ENCODE peak calls at places on chromosomes 7 and 10, in four cellular contexts. C, R, E and L are unnamed samples.

GRCh38 chr10:90344226-90344625 is 513.6 kb downstream of the HTR7 start:
- DNase-seq in C (no peak), R (no peak), E (no peak), L (no peak)

GRCh38 chr7:73631558-73631957 is 7.2 kb upstream of the MLXIPL start:
- DNase-seq in C (no peak), R (no peak), E (no peak), L (no peak)

GRCh38 chr10:96830511-96831199 is 1.4 kb upstream of the LCOR start:
- DNase-seq in C (peak; percentile 83), R (peak; percentile 57), E (peak; percentile 78), L (peak; percentile 76)

GRCh38 chr7:44048031-44048795 is 3.7 kb downstream of the DBNL start:
- DNase-seq in C (no peak), R (no peak), E (no peak), L (no peak)

GRCh38 chr10:121838931-121839330 is 88.9 kb downstream of the ATE1 start:
- DNase-seq in C (peak; percentile 94), R (no peak), E (no peak), L (no peak)

GRCh38 chr7:105887569-105888199 is 11.3 kb upstream of the ATXN7L1 start:
- DNase-seq in C (no peak), R (no peak), E (no peak), L (peak; percentile 27)

GRCh38 chr7:45978010-45978681 is 57.1 kb upstream of the IGFBP3 start:
- DNase-seq in C (peak; percentile 43), R (no peak), E (no peak), L (no peak)

GRCh38 chr7:20828947-20829346 is 42.3 kb upstream of the SP8 start:
- DNase-seq in C (no peak), R (no peak), E (no peak), L (no peak)

GRCh38 chr7:87797798-87798403 is 78.3 kb downstream of the SLC25A40 start:
- DNase-seq in C (peak; percentile 76), R (no peak), E (no peak), L (no peak)

GRCh38 chr10:84308481-84309304 is 19.7 kb upstream of the CCSER2 start:
- DNase-seq in C (peak; percentile 16), R (peak; percentile 23), E (no peak), L (no peak)

GRCh38 chr7:91264924-91265681 is 870 bp downstream of the FZD1 start:
- DNase-seq in C (peak; percentile 80), R (peak; percentile 42), E (peak; percentile 63), L (peak; percentile 35)

GRCh38 chr10:44045020-44045419 is 339.9 kb downstream of the CXCL12 start:
- DNase-seq in C (no peak), R (peak; percentile 76), E (no peak), L (no peak)

GRCh38 chr10:71865561-71866041 is 14.6 kb upstream of the PSAP start:
- DNase-seq in C (no peak), R (peak; percentile 64), E (no peak), L (no peak)

DNA sequence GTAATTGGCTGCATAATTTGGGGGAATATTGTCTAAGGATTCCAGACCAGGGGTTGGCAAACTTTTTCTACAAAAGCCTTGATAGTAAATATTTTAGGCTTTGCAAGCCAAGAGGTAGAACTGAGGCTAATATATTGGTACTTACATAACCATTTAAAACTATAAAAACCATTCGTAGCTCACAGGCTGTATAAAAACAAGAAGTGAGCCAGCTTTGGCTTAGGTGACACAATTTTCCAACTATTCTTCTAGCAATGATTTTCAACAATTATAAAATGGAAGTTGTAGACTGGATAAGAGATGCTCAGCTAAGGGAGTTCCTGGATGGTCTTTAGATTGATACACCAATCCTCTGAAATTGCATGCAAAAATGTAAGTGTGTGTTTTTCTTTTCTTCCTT is 1.4 kb downstream of the GPR141 start:
- DNase-seq in C (peak; percentile 43), R (no peak), E (no peak), L (no peak)
- H3K4me3 ChIP-seq in C (peak overlapping the region; percentile 73), R (no peak overlapping the region), E (no peak overlapping the region), L (no peak overlapping the region)

GRCh38 chr7:47571355-47572100 is 10.4 kb downstream of the TNS3 start:
- DNase-seq in C (peak; percentile 47), R (peak; percentile 76), E (peak; percentile 91), L (no peak)
- TF ChIP-seq CTCF in C (no peak), R (peak; percentile 1), E (no peak), L (no peak)

GRCh38 chr10:35445150-35445884 is 109.0 kb downstream of the CCNY start:
- DNase-seq in C (no peak), R (no peak), E (no peak), L (no peak)

GRCh38 chr10:35443858-35444257 is 107.5 kb downstream of the CCNY start:
- DNase-seq in C (no peak), R (no peak), E (no peak), L (no peak)

GRCh38 chr10:35447693-35448407 is 111.5 kb downstream of the CCNY start:
- DNase-seq in C (no peak), R (peak; percentile 25), E (peak; percentile 39), L (peak; percentile 70)

GRCh38 chr10:35448687-35449662 is 112.7 kb downstream of the CCNY start:
- DNase-seq in C (no peak), R (no peak), E (peak; percentile 66), L (no peak)

DNA sequence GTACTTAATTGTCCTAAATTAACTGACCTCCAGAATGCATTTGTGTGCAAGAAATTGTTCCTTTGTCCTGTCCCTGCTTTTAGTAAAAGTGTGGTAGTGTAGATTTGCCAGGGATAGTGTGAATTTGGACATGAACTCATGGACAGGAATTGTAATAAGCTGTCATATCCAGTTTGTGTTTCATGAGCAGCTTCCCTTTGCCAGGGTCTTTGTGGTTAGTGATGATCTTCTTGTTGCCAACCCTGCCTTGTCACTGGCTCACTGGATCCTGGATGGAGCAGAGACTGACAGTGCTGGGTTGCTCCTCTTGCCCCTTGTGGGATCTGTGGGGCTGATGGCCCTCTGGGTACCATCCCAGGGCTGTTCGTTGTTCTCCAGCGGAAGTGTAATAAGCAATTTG is 110.1 kb downstream of the CCNY start:
- DNase-seq in C (no peak), R (no peak), E (no peak), L (no peak)
- H3K4me3 ChIP-seq in C (no peak overlapping the region), R (no peak overlapping the region), E (no peak overlapping the region), L (no peak overlapping the region)

GRCh38 chr7:30244340-30244739 is 40.1 kb upstream of the ZNRF2 start:
- DNase-seq in C (no peak), R (no peak), E (no peak), L (peak; percentile 18)

GRCh38 chr7:30240401-30240800 is 44.0 kb upstream of the ZNRF2 start:
- DNase-seq in C (peak; percentile 36), R (no peak), E (no peak), L (no peak)

GRCh38 chr7:30241767-30242166 is 42.6 kb upstream of the ZNRF2 start:
- DNase-seq in C (no peak), R (no peak), E (no peak), L (no peak)

GRCh38 chr7:30237271-30237695 is 47.1 kb upstream of the ZNRF2 start:
- DNase-seq in C (no peak), R (peak; percentile 14), E (no peak), L (no peak)

GRCh38 chr7:30238721-30239441 is 45.5 kb upstream of the ZNRF2 start:
- DNase-seq in C (no peak), R (no peak), E (no peak), L (no peak)
- TF ChIP-seq CTCF in C (no peak), R (no peak), E (no peak), L (no peak)

DNA sequence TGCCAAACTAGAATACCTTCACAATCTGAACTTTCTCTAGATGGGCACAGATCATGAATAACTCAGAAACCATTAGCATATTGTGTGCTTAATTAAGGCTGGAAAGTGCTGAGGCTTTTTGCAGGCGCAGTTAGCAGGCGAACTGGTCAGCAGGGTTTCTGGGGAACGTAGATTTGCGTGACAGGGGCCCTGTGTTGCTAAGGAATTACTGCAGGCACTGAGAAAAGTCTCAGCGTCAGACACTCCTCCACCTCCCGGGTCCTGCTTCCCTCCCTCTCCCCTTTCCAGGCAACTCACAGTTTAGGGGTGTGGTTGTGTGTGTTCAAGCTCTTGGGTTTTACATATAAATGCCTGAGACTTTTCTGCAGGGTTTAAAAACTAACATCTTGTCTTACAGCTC is 2.2 kb downstream of the MAP3K8 start:
- DNase-seq in C (peak; percentile 79), R (no peak), E (no peak), L (no peak)
- H3K4me3 ChIP-seq in C (peak overlapping the region; percentile 75), R (no peak overlapping the region), E (no peak overlapping the region), L (no peak overlapping the region)

DNA sequence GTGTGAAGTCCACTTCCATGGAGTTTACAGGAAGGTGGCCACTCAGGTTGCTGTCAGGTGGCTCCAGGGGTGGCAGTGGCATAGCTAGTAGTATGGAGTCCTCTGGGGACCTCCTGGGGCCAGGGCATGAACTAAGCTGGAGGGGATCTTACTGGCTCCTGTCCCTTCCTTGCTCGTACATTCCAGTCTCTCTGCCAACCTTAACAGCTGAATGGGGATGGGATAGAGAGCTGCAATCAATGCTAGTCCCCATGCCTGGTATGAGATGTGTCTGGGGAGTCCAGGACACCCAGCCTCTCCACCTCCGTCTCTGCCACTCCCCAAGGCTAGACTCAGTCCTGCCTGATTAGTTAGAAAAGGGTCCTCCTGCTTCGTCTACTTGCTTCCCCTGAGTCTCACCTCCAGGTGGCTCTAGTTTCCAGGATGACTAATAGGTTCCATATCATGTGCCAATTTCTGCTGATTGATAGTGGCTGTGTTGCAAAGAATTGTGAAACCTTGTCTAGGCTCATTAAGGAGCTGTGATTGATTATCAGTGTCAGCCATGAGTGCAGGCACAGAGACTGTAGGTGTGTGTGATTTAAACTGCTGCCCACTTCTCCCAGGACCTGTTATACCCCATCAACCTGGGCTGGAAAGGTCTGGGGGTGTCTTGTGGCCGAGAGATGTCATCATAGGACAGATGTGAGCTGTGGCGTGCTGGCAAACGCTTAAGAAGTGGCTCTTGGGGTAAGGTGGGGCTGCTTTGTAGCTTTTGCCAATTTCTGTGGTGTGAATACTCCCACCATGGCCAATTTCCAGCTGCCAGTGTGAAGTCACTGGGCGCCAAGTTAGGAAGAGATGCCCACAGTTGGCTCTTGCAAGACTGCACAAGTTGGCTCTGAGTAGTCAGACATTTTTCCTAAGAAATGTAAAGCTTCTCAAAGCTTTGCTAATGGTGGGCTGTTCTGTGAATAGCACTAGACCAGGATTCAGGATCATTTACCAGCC is 59.8 kb downstream of the COL13A1 start:
- DNase-seq in C (peak; percentile 69), R (peak; percentile 32), E (no peak), L (peak; percentile 43)
- TF ChIP-seq CTCF in C (peak; percentile 28), R (peak; percentile 47), E (no peak), L (peak; percentile 59)

DNA sequence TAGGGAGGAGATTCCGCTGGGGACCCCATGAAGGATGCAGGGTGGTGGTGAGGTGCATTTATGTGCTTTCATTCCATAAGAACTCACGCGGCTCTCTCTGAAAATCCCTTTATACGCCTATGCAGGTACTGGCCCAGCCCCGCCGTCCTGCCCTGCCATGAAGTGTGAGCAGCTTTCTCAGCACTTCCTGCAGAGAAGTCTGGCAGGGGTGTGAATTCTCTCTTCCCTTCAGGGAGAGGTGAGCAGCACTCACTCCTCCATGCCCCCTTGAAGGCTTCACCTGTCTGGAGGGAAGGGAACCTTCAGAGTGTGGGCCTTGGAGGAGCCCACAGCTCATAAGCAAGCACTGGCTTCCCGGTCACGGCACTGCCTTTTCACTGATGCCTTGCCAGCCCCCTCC is 34.0 kb downstream of the PPP2R2D start:
- DNase-seq in C (no peak), R (no peak), E (no peak), L (no peak)
- H3K4me3 ChIP-seq in C (no peak overlapping the region), R (no peak overlapping the region), E (no peak overlapping the region), L (no peak overlapping the region)

GRCh38 chr7:81468516-81468915 is 301.3 kb downstream of the HGF start:
- DNase-seq in C (no peak), R (no peak), E (no peak), L (no peak)

GRCh38 chr7:81470724-81471379 is 299.0 kb downstream of the HGF start:
- DNase-seq in C (no peak), R (no peak), E (no peak), L (no peak)

GRCh38 chr7:81469299-81470083 is 300.4 kb downstream of the HGF start:
- DNase-seq in C (no peak), R (no peak), E (no peak), L (no peak)

GRCh38 chr7:81467964-81468363 is 301.9 kb downstream of the HGF start:
- DNase-seq in C (no peak), R (no peak), E (no peak), L (no peak)

GRCh38 chr7:81470084-81470723 is 299.6 kb downstream of the HGF start:
- DNase-seq in C (peak; percentile 71), R (peak; percentile 82), E (peak; percentile 78), L (peak; percentile 73)
- TF ChIP-seq CTCF in C (peak; percentile 72), R (peak; percentile 82), E (peak; percentile 63), L (peak; percentile 80)